ENCODE peak calls at places on chromosomes 7 and 10, in four cellular contexts. L is pancreas, O is nephron progenitor cell, N is GM20000. Y is an unnamed sample.

GRCh38 chr10:18140957-18141888 is 999 bp downstream of the CACNB2 start:
- DNase-seq in L (peak; percentile 27), O (no peak), N (peak; percentile 16), Y (no peak)

GRCh38 chr10:104127411-104127810 is 5.4 kb downstream of the SFR1 start:
- DNase-seq in L (no peak), O (peak; percentile 6), N (no peak), Y (no peak)

GRCh38 chr10:86335831-86336230 is 30.8 kb downstream of the GRID1 start:
- DNase-seq in L (no peak), O (no peak), N (no peak), Y (peak; percentile 40)

GRCh38 chr7:70582921-70583895 is 548.7 kb upstream of the GALNT17 start:
- DNase-seq in L (no peak), O (no peak), N (no peak), Y (no peak)

GRCh38 chr7:29345590-29345989 is 151.0 kb downstream of the CHN2 start:
- DNase-seq in L (peak; percentile 32), O (peak; percentile 22), N (no peak), Y (no peak)

GRCh38 chr10:123149568-123150228 is 1.8 kb downstream of the HMX2 start:
- DNase-seq in L (no peak), O (peak; percentile 67), N (peak; percentile 52), Y (peak; percentile 88)

GRCh38 chr10:124719213-124719851 is 24.8 kb downstream of the FAM53B start:
- DNase-seq in L (no peak), O (no peak), N (peak; percentile 72), Y (no peak)

GRCh38 chr7:98797150-98797549 is 72.7 kb downstream of the TMEM130 start:
- DNase-seq in L (no peak), O (no peak), N (no peak), Y (no peak)

GRCh38 chr10:11425288-11425595 is 186.2 kb downstream of the USP6NL start:
- DNase-seq in L (no peak), O (no peak), N (no peak), Y (no peak)

GRCh38 chr10:132632851-132633684 is 95.5 kb downstream of the INPP5A start:
- DNase-seq in L (no peak), O (no peak), N (no peak), Y (peak; percentile 69)

GRCh38 chr10:132636358-132636757 is 98.8 kb downstream of the INPP5A start:
- DNase-seq in L (no peak), O (no peak), N (no peak), Y (no peak)

GRCh38 chr10:132634947-132635271 is 97.3 kb downstream of the INPP5A start:
- DNase-seq in L (no peak), O (no peak), N (no peak), Y (no peak)

GRCh38 chr10:132632091-132632561 is 94.5 kb downstream of the INPP5A start:
- DNase-seq in L (no peak), O (no peak), N (no peak), Y (peak; percentile 80)

GRCh38 chr10:132634241-132634946 is 96.8 kb downstream of the INPP5A start:
- DNase-seq in L (no peak), O (no peak), N (no peak), Y (no peak)
- TF ChIP-seq CTCF in L (no peak), O (no peak), N (no peak), Y (peak; percentile 22)

GRCh38 chr7:116525298-116525912 is 569 bp downstream of the CAV1 start:
- DNase-seq in L (peak; percentile 7), O (peak; percentile 25), N (peak; percentile 81), Y (no peak)
- TF ChIP-seq CTCF in L (no peak), O (no peak), N (no peak), Y (no peak)

DNA sequence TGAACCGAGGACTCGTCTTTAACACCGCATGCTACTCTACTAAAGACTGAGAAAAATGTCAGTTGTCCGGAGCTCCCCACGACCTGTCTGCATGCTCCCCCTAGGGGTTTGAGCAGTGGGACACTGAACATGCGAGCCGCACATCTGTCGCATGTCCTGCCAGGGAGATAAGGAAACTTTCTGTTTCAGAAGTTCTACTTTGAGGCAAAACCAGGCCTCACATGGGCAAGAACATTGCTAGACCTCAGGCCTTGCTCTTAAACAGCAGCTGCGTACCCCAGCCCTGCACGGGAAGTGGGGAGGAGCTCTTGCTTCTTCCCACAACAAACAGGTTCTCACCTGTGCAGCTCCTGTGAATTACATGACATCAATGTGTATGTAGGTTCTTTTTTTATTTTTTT is 30.3 kb upstream of the HERPUD2 start:
- DNase-seq in L (no peak), O (no peak), N (peak; percentile 59), Y (no peak)
- TF ChIP-seq CTCF in L (no peak), O (no peak), N (peak; percentile 34), Y (no peak)

GRCh38 chr7:125773113-125773800 is 843.6 kb upstream of the POT1 start:
- DNase-seq in L (no peak), O (no peak), N (no peak), Y (no peak)
- TF ChIP-seq CTCF in L (no peak), O (no peak), N (no peak), Y (no peak)